ENCODE peak calls at places on chromosomes 16 and 17, in six cellular contexts. One of them, this sample, is unnamed.

GRCh38 chr17:33120103-33120502 is 128.5 kb downstream of the SPACA3 start:
- DNase-seq in head of caudate nucleus: no peak
- DNase-seq in NB4: no peak
- DNase-seq in RCC 7860: no peak
- DNase-seq in WTC11: no peak
- DNase-seq in T-cell: no peak
- DNase-seq in this sample: no peak

GRCh38 chr16:21175397-21175796 is 16.9 kb downstream of the LDAF1 start:
- DNase-seq in head of caudate nucleus: no peak
- DNase-seq in NB4: no peak
- DNase-seq in RCC 7860: no peak
- DNase-seq in WTC11: no peak
- DNase-seq in T-cell: no peak
- DNase-seq in this sample: no peak

GRCh38 chr17:76893623-76894358 is 25.6 kb downstream of the MGAT5B start:
- DNase-seq in head of caudate nucleus: peak; percentile 39
- DNase-seq in NB4: no peak
- DNase-seq in RCC 7860: no peak
- DNase-seq in WTC11: no peak
- DNase-seq in T-cell: no peak
- DNase-seq in this sample: no peak

GRCh38 chr17:511001-511690 is 158.5 kb upstream of the RPH3AL start:
- DNase-seq in head of caudate nucleus: no peak
- DNase-seq in NB4: no peak
- DNase-seq in RCC 7860: no peak
- DNase-seq in WTC11: no peak
- DNase-seq in T-cell: no peak
- DNase-seq in this sample: peak; percentile 38

GRCh38 chr17:39014044-39014794 is 47.0 kb upstream of the FBXO47 start:
- DNase-seq in head of caudate nucleus: no peak
- DNase-seq in NB4: no peak
- DNase-seq in RCC 7860: peak; percentile 19
- DNase-seq in WTC11: no peak
- DNase-seq in T-cell: no peak
- DNase-seq in this sample: peak; percentile 43

GRCh38 chr17:17216236-17216635 is 10.1 kb upstream of the PLD6 start:
- DNase-seq in head of caudate nucleus: no peak
- DNase-seq in NB4: no peak
- DNase-seq in RCC 7860: no peak
- DNase-seq in WTC11: no peak
- DNase-seq in T-cell: no peak
- DNase-seq in this sample: no peak

GRCh38 chr16:69564845-69565610 is 738 bp upstream of the NFAT5 start:
- DNase-seq in head of caudate nucleus: no peak
- DNase-seq in NB4: no peak
- DNase-seq in RCC 7860: no peak
- DNase-seq in WTC11: no peak
- DNase-seq in T-cell: no peak
- DNase-seq in this sample: peak; percentile 34

GRCh38 chr16:81601008-81601428 is 156.4 kb downstream of the CMIP start:
- DNase-seq in head of caudate nucleus: no peak
- DNase-seq in NB4: no peak
- DNase-seq in RCC 7860: peak; percentile 58
- DNase-seq in WTC11: no peak
- DNase-seq in T-cell: no peak
- DNase-seq in this sample: peak; percentile 68

GRCh38 chr17:58779446-58779845 is 23.8 kb downstream of the PPM1E start:
- DNase-seq in head of caudate nucleus: no peak
- DNase-seq in NB4: no peak
- DNase-seq in RCC 7860: no peak
- DNase-seq in WTC11: no peak
- DNase-seq in T-cell: no peak
- DNase-seq in this sample: no peak

This sample was measured in astrocyte of the spinal cord.